ENCODE peak calls at places on chromosomes 6 and 20, in five cellular contexts. One of them, this sample, is unnamed.

GRCh38 chr6:113719056-113719455 is 138.1 kb upstream of the MARCKS start:
- DNase-seq in PC-9: peak; percentile 85
- DNase-seq in BJ: no peak
- DNase-seq in activated CD8-positive, alpha-beta memory T cell treated with anti-CD3 and anti-CD28 coated beads for 24 hours: no peak
- DNase-seq in NCI-H1092 treated with DMSO at 0.1 percent for 48 hours: no peak
- DNase-seq in this sample: no peak

GRCh38 chr20:53738945-53739798 is 145.5 kb upstream of the ZNF217 start:
- DNase-seq in PC-9: peak; percentile 47
- DNase-seq in BJ: no peak
- DNase-seq in activated CD8-positive, alpha-beta memory T cell treated with anti-CD3 and anti-CD28 coated beads for 24 hours: no peak
- DNase-seq in NCI-H1092 treated with DMSO at 0.1 percent for 48 hours: no peak
- DNase-seq in this sample: no peak

GRCh38 chr6:170083236-170084051 is 207.4 kb downstream of the DLL1 start:
- DNase-seq in NCI-H1092 treated with DMSO at 0.1 percent for 48 hours: no peak
- DNase-seq in activated CD8-positive, alpha-beta memory T cell treated with anti-CD3 and anti-CD28 coated beads for 24 hours: peak; percentile 52
- DNase-seq in BJ: no peak
- DNase-seq in PC-9: no peak
- DNase-seq in this sample: no peak

GRCh38 chr20:38581013-38581412 is at the start of gene ADIG:
- DNase-seq in activated CD8-positive, alpha-beta memory T cell treated with anti-CD3 and anti-CD28 coated beads for 24 hours: no peak
- DNase-seq in PC-9: no peak
- DNase-seq in NCI-H1092 treated with DMSO at 0.1 percent for 48 hours: no peak
- DNase-seq in BJ: no peak
- DNase-seq in this sample: no peak

GRCh38 chr6:32970413-32971244 is 2.2 kb downstream of the BRD2 start:
- DNase-seq in activated CD8-positive, alpha-beta memory T cell treated with anti-CD3 and anti-CD28 coated beads for 24 hours: peak; percentile 91
- DNase-seq in NCI-H1092 treated with DMSO at 0.1 percent for 48 hours: peak; percentile 63
- DNase-seq in PC-9: peak; percentile 71
- DNase-seq in BJ: no peak
- DNase-seq in this sample: peak; percentile 74

GRCh38 chr6:33123181-33123580 is 47.4 kb downstream of the HLA-DPB1 start:
- DNase-seq in BJ: no peak
- DNase-seq in PC-9: no peak
- DNase-seq in activated CD8-positive, alpha-beta memory T cell treated with anti-CD3 and anti-CD28 coated beads for 24 hours: no peak
- DNase-seq in NCI-H1092 treated with DMSO at 0.1 percent for 48 hours: no peak
- DNase-seq in this sample: no peak

GRCh38 chr20:9912858-9913434 is 74.1 kb upstream of the PAK5 start:
- DNase-seq in PC-9: no peak
- DNase-seq in BJ: peak; percentile 1
- DNase-seq in activated CD8-positive, alpha-beta memory T cell treated with anti-CD3 and anti-CD28 coated beads for 24 hours: no peak
- DNase-seq in NCI-H1092 treated with DMSO at 0.1 percent for 48 hours: peak; percentile 61
- DNase-seq in this sample: peak; percentile 50

GRCh38 chr6:30067460-30068139 is 602 bp downstream of the PPP1R11 start:
- DNase-seq in BJ: no peak
- DNase-seq in PC-9: no peak
- DNase-seq in NCI-H1092 treated with DMSO at 0.1 percent for 48 hours: no peak
- DNase-seq in activated CD8-positive, alpha-beta memory T cell treated with anti-CD3 and anti-CD28 coated beads for 24 hours: no peak
- DNase-seq in this sample: peak; percentile 89

GRCh38 chr6:129635396-129636164 is 74.4 kb downstream of the ARHGAP18 start:
- DNase-seq in NCI-H1092 treated with DMSO at 0.1 percent for 48 hours: no peak
- DNase-seq in BJ: peak; percentile 33
- DNase-seq in activated CD8-positive, alpha-beta memory T cell treated with anti-CD3 and anti-CD28 coated beads for 24 hours: no peak
- DNase-seq in PC-9: no peak
- DNase-seq in this sample: no peak

GRCh38 chr20:36786246-36786645 is 12.7 kb upstream of the DSN1 start:
- DNase-seq in activated CD8-positive, alpha-beta memory T cell treated with anti-CD3 and anti-CD28 coated beads for 24 hours: no peak
- DNase-seq in BJ: no peak
- DNase-seq in NCI-H1092 treated with DMSO at 0.1 percent for 48 hours: no peak
- DNase-seq in PC-9: no peak
- DNase-seq in this sample: no peak

GRCh38 chr6:62285612-62286469 is at the start of gene KHDRBS2:
- DNase-seq in PC-9: no peak
- DNase-seq in activated CD8-positive, alpha-beta memory T cell treated with anti-CD3 and anti-CD28 coated beads for 24 hours: no peak
- DNase-seq in BJ: no peak
- DNase-seq in NCI-H1092 treated with DMSO at 0.1 percent for 48 hours: peak; percentile 7
- DNase-seq in this sample: peak; percentile 30

GRCh38 chr6:33213166-33213988 is 5.1 kb downstream of the RING1 start:
- DNase-seq in BJ: no peak
- DNase-seq in NCI-H1092 treated with DMSO at 0.1 percent for 48 hours: no peak
- DNase-seq in PC-9: no peak
- DNase-seq in activated CD8-positive, alpha-beta memory T cell treated with anti-CD3 and anti-CD28 coated beads for 24 hours: peak; percentile 75
- DNase-seq in this sample: peak; percentile 79

GRCh38 chr20:62804632-62805364 is at the start of gene OGFR:
- DNase-seq in NCI-H1092 treated with DMSO at 0.1 percent for 48 hours: peak; percentile 27
- DNase-seq in activated CD8-positive, alpha-beta memory T cell treated with anti-CD3 and anti-CD28 coated beads for 24 hours: peak; percentile 89
- DNase-seq in PC-9: no peak
- DNase-seq in BJ: no peak
- DNase-seq in this sample: peak; percentile 96

GRCh38 chr6:40791004-40791403 is 203.8 kb upstream of the LRFN2 start:
- DNase-seq in NCI-H1092 treated with DMSO at 0.1 percent for 48 hours: no peak
- DNase-seq in activated CD8-positive, alpha-beta memory T cell treated with anti-CD3 and anti-CD28 coated beads for 24 hours: no peak
- DNase-seq in PC-9: no peak
- DNase-seq in BJ: no peak
- DNase-seq in this sample: no peak

GRCh38 chr6:111642463-111643158 is 36.9 kb upstream of the TRAF3IP2 start:
- DNase-seq in NCI-H1092 treated with DMSO at 0.1 percent for 48 hours: peak; percentile 45
- DNase-seq in BJ: no peak
- DNase-seq in PC-9: peak; percentile 50
- DNase-seq in activated CD8-positive, alpha-beta memory T cell treated with anti-CD3 and anti-CD28 coated beads for 24 hours: no peak
- DNase-seq in this sample: peak; percentile 66

GRCh38 chr20:35842361-35842760 is 70.5 kb downstream of the PHF20 start:
- DNase-seq in activated CD8-positive, alpha-beta memory T cell treated with anti-CD3 and anti-CD28 coated beads for 24 hours: no peak
- DNase-seq in NCI-H1092 treated with DMSO at 0.1 percent for 48 hours: no peak
- DNase-seq in PC-9: no peak
- DNase-seq in BJ: no peak
- DNase-seq in this sample: no peak

GRCh38 chr20:57480444-57481152 is 44.3 kb downstream of the CTCFL start:
- DNase-seq in PC-9: no peak
- DNase-seq in BJ: no peak
- DNase-seq in activated CD8-positive, alpha-beta memory T cell treated with anti-CD3 and anti-CD28 coated beads for 24 hours: peak; percentile 67
- DNase-seq in NCI-H1092 treated with DMSO at 0.1 percent for 48 hours: no peak
- DNase-seq in this sample: no peak

GRCh38 chr20:21534453-21534852 is 20.6 kb upstream of the NKX2-2 start:
- DNase-seq in activated CD8-positive, alpha-beta memory T cell treated with anti-CD3 and anti-CD28 coated beads for 24 hours: no peak
- DNase-seq in BJ: no peak
- DNase-seq in PC-9: no peak
- DNase-seq in NCI-H1092 treated with DMSO at 0.1 percent for 48 hours: peak; percentile 96
- DNase-seq in this sample: no peak

GRCh38 chr20:1965520-1966278 is 28.2 kb downstream of the PDYN start:
- DNase-seq in BJ: no peak
- DNase-seq in NCI-H1092 treated with DMSO at 0.1 percent for 48 hours: peak; percentile 56
- DNase-seq in PC-9: no peak
- DNase-seq in activated CD8-positive, alpha-beta memory T cell treated with anti-CD3 and anti-CD28 coated beads for 24 hours: peak; percentile 95
- DNase-seq in this sample: peak; percentile 84

GRCh38 chr20:57987659-57988058 is 240.8 kb downstream of the ANKRD60 start:
- DNase-seq in PC-9: no peak
- DNase-seq in NCI-H1092 treated with DMSO at 0.1 percent for 48 hours: no peak
- DNase-seq in activated CD8-positive, alpha-beta memory T cell treated with anti-CD3 and anti-CD28 coated beads for 24 hours: no peak
- DNase-seq in BJ: no peak
- DNase-seq in this sample: no peak

GRCh38 chr6:52726741-52727535 is 36.3 kb downstream of the GSTA2 start:
- DNase-seq in NCI-H1092 treated with DMSO at 0.1 percent for 48 hours: no peak
- DNase-seq in BJ: no peak
- DNase-seq in activated CD8-positive, alpha-beta memory T cell treated with anti-CD3 and anti-CD28 coated beads for 24 hours: no peak
- DNase-seq in PC-9: no peak
- DNase-seq in this sample: no peak

GRCh38 chr20:64119681-64120341 is 12.4 kb upstream of the NPBWR2 start:
- DNase-seq in activated CD8-positive, alpha-beta memory T cell treated with anti-CD3 and anti-CD28 coated beads for 24 hours: no peak
- DNase-seq in PC-9: peak; percentile 28
- DNase-seq in BJ: no peak
- DNase-seq in NCI-H1092 treated with DMSO at 0.1 percent for 48 hours: no peak
- DNase-seq in this sample: peak; percentile 24

GRCh38 chr6:132888701-132889100 is 74.3 kb downstream of the RPS12 start:
- DNase-seq in activated CD8-positive, alpha-beta memory T cell treated with anti-CD3 and anti-CD28 coated beads for 24 hours: no peak
- DNase-seq in BJ: no peak
- DNase-seq in PC-9: no peak
- DNase-seq in NCI-H1092 treated with DMSO at 0.1 percent for 48 hours: no peak
- DNase-seq in this sample: no peak

GRCh38 chr6:24918641-24919403 is 16.9 kb downstream of the RIPOR2 start:
- DNase-seq in BJ: no peak
- DNase-seq in activated CD8-positive, alpha-beta memory T cell treated with anti-CD3 and anti-CD28 coated beads for 24 hours: no peak
- DNase-seq in PC-9: no peak
- DNase-seq in NCI-H1092 treated with DMSO at 0.1 percent for 48 hours: peak; percentile 69
- DNase-seq in this sample: peak; percentile 17

GRCh38 chr6:24257282-24257681 is 100.6 kb downstream of the DCDC2 start:
- DNase-seq in NCI-H1092 treated with DMSO at 0.1 percent for 48 hours: no peak
- DNase-seq in activated CD8-positive, alpha-beta memory T cell treated with anti-CD3 and anti-CD28 coated beads for 24 hours: no peak
- DNase-seq in BJ: no peak
- DNase-seq in PC-9: peak; percentile 36
- DNase-seq in this sample: no peak

GRCh38 chr20:44997171-44997570 is 30.9 kb downstream of the STK4 start:
- DNase-seq in PC-9: no peak
- DNase-seq in BJ: no peak
- DNase-seq in activated CD8-positive, alpha-beta memory T cell treated with anti-CD3 and anti-CD28 coated beads for 24 hours: no peak
- DNase-seq in NCI-H1092 treated with DMSO at 0.1 percent for 48 hours: no peak
- DNase-seq in this sample: no peak

GRCh38 chr20:48846516-48847492 is 19.0 kb upstream of the PREX1 start:
- DNase-seq in activated CD8-positive, alpha-beta memory T cell treated with anti-CD3 and anti-CD28 coated beads for 24 hours: peak; percentile 78
- DNase-seq in PC-9: peak; percentile 5
- DNase-seq in NCI-H1092 treated with DMSO at 0.1 percent for 48 hours: no peak
- DNase-seq in BJ: no peak
- DNase-seq in this sample: peak; percentile 55

GRCh38 chr6:13012271-13012670 is 295.7 kb downstream of the PHACTR1 start:
- DNase-seq in BJ: no peak
- DNase-seq in PC-9: peak; percentile 86
- DNase-seq in NCI-H1092 treated with DMSO at 0.1 percent for 48 hours: no peak
- DNase-seq in activated CD8-positive, alpha-beta memory T cell treated with anti-CD3 and anti-CD28 coated beads for 24 hours: no peak
- DNase-seq in this sample: no peak

GRCh38 chr6:148323344-148323743 is 19.3 kb upstream of the SASH1 start:
- DNase-seq in activated CD8-positive, alpha-beta memory T cell treated with anti-CD3 and anti-CD28 coated beads for 24 hours: no peak
- DNase-seq in PC-9: no peak
- DNase-seq in NCI-H1092 treated with DMSO at 0.1 percent for 48 hours: no peak
- DNase-seq in BJ: peak; percentile 52
- DNase-seq in this sample: no peak

GRCh38 chr6:32413427-32414047 is 6.6 kb upstream of the BTNL2 start:
- DNase-seq in activated CD8-positive, alpha-beta memory T cell treated with anti-CD3 and anti-CD28 coated beads for 24 hours: peak; percentile 93
- DNase-seq in PC-9: peak; percentile 38
- DNase-seq in NCI-H1092 treated with DMSO at 0.1 percent for 48 hours: peak; percentile 41
- DNase-seq in BJ: peak; percentile 3
- DNase-seq in this sample: peak; percentile 63

This sample was measured in SK-N-SH.